ENCODE peak calls at places on chromosomes 5 and 9, in nine cellular contexts. R is right atrium auricular region; V is A673; O is CD8-positive, alpha-beta T cell; L is tibial artery; D is A549; X is heart right ventricle; Z is thyroid gland; E is neural progenitor cell. U is an unnamed sample.

GRCh38 chr5:167934561-167934971 is 356.9 kb upstream of the WWC1 start:
- DNase-seq in R (no peak), V (no peak), O (no peak), L (no peak), D (no peak), X (peak), Z (no peak), E (no peak), U (no peak)

GRCh38 chr5:127290019-127290945 is at the start of gene MEGF10:
- DNase-seq in R (no peak), V (peak), O (no peak), L (no peak), D (no peak), X (peak), Z (peak), E (peak), U (peak)

GRCh38 chr5:113520429-113520828 is 6.9 kb downstream of the YTHDC2 start:
- DNase-seq in R (no peak), V (no peak), O (no peak), L (no peak), D (no peak), X (no peak), Z (no peak), E (no peak), U (peak)

GRCh38 chr5:111472579-111472978 is 39.8 kb downstream of the STARD4 start:
- DNase-seq in R (no peak), V (no peak), O (no peak), L (no peak), D (no peak), X (no peak), Z (no peak), E (no peak), U (no peak)

GRCh38 chr5:41408676-41409443 is 101.5 kb downstream of the PLCXD3 start:
- DNase-seq in R (no peak), V (no peak), O (no peak), L (no peak), D (no peak), X (peak), Z (no peak), E (no peak), U (peak)

GRCh38 chr9:110257097-110257955 is 1.0 kb upstream of the TXN start:
- DNase-seq in R (peak), V (peak), O (no peak), L (no peak), D (no peak), X (peak), Z (peak), E (peak), U (peak)

GRCh38 chr5:125269926-125270325 is 523.5 kb upstream of the ZNF608 start:
- DNase-seq in R (no peak), V (no peak), O (no peak), L (no peak), D (no peak), X (no peak), Z (no peak), E (no peak), U (no peak)

GRCh38 chr5:65926893-65927292 is 518 bp downstream of the ERBIN start:
- DNase-seq in R (no peak), V (peak), O (peak), L (no peak), D (no peak), X (no peak), Z (peak), E (peak), U (peak)

GRCh38 chr9:131410051-131410491 is 16.2 kb downstream of the PRRC2B start:
- DNase-seq in R (no peak), V (no peak), O (no peak), L (no peak), D (no peak), X (no peak), Z (no peak), E (no peak), U (no peak)

GRCh38 chr9:83715221-83715620 is 7.5 kb upstream of the UBQLN1 start:
- DNase-seq in R (no peak), V (no peak), O (no peak), L (no peak), D (no peak), X (no peak), Z (no peak), E (no peak), U (no peak)

GRCh38 chr9:83708515-83709158 is 879 bp upstream of the UBQLN1 start:
- DNase-seq in R (peak), V (peak), O (peak), L (peak), D (peak), X (peak), Z (peak), E (peak), U (peak)

GRCh38 chr9:83715794-83716193 is 8.0 kb upstream of the UBQLN1 start:
- DNase-seq in R (no peak), V (no peak), O (no peak), L (no peak), D (no peak), X (no peak), Z (no peak), E (no peak), U (no peak)

GRCh38 chr9:83714316-83714715 is 6.6 kb upstream of the UBQLN1 start:
- DNase-seq in R (no peak), V (peak), O (no peak), L (no peak), D (no peak), X (no peak), Z (no peak), E (no peak), U (no peak)
- TF ChIP-seq CTCF in R (no peak), V (peak), O (peak), L (peak), D (no peak), X (no peak), Z (no peak), E (peak), U (peak)

DNA sequence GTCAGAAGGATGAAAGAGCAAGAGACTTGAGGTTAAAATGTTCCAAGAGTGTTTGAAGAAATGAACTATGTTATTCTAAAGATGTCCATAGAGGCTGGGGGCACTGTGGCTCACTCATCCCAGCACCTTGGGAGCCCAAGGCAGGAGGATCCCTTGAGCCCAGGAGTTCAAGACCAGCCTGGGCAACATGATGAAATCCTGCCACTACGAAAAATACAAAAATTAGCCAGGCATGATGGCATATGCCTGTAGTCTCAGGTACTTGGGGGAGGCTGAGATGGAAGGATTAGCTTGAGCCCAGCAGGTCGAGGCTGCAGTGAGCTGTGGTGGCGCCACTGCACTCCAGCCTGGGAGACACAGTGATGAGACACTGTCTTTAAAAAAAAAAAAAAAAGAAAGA is 2.7 kb downstream of the AOPEP start:
- DNase-seq in R (no peak), V (no peak), O (no peak), L (no peak), D (peak), X (no peak), Z (no peak), E (no peak), U (no peak)
- TF ChIP-seq CTCF in R (no peak), V (no peak), O (no peak), L (no peak), D (peak), X (no peak), Z (no peak), E (peak), U (no peak)

GRCh38 chr5:96857454-96857853 is 18.8 kb upstream of the ERAP2 start:
- DNase-seq in R (no peak), V (no peak), O (no peak), L (no peak), D (no peak), X (no peak), Z (no peak), E (no peak), U (no peak)
- TF ChIP-seq CTCF in R (no peak), V (no peak), O (no peak), L (no peak), D (no peak), X (no peak), Z (no peak), E (no peak), U (no peak)

GRCh38 chr5:106639488-106639887 is 1031.2 kb downstream of the EFNA5 start:
- DNase-seq in R (no peak), V (no peak), O (no peak), L (no peak), D (peak), X (no peak), Z (no peak), E (no peak), U (no peak)
- TF ChIP-seq CTCF in R (no peak), V (no peak), O (no peak), L (no peak), D (no peak), X (no peak), Z (no peak), E (no peak), U (no peak)

GRCh38 chr5:64506567-64507321 is 929 bp downstream of the RGS7BP start:
- DNase-seq in R (no peak), V (no peak), O (no peak), L (no peak), D (no peak), X (no peak), Z (no peak), E (peak), U (no peak)
- TF ChIP-seq CTCF in R (no peak), V (peak), O (no peak), L (no peak), D (no peak), X (no peak), Z (no peak), E (peak), U (no peak)

DNA sequence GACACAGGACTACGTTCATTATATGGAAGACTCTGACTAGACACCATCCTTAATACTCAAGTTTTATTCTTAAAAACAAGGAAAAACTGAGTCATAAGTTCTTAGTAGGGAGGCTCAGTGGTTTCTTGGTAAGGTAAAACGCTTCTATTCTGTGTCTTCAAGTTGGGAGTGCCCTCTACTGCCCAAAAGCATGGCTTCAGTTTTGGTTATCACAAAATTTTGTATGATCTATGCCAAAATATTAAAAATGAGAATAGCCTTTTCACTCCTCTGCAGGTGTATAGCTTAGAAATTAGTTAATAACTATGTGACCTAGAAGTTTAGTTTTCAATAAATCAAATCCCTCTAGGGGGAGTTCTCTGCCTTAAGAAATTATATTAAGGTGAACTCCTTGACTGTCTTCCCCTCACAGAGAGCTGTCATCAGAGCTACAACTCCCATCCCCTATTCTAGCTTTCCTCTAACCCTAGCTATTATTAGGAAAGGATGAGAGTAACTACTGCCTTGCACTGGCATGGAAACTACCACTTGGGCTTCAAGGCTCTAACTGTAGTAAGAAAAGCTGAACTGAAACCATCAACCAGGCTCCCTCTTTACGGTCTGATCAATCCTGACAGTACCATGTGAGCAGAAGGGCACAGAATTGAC is 189.7 kb downstream of the GNAQ start:
- DNase-seq in R (no peak), V (no peak), O (no peak), L (no peak), D (peak), X (no peak), Z (no peak), E (no peak), U (no peak)
- TF ChIP-seq CTCF in R (peak), V (peak), O (no peak), L (peak), D (peak), X (no peak), Z (peak), E (peak), U (peak)

DNA sequence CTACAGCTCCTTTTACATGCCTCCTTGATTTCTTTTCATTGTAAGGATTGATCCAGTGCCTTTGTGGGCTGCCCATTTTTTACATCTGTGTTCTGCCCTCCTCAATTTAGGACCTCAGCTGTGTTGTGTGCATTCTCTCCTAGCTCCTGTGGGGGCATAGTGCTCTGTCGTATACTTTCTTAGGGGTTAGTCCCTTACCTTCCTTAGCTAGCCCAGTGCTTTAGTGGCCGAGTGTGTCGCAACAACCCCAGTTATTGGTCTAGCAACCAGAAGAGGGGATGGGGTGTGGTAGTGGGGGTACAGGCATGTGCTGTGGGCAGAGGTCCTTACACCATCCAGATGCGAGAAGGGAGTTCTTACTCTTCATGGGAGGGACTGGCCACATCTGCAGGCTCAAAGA is 12.1 kb downstream of the MTRR start:
- DNase-seq in R (no peak), V (no peak), O (no peak), L (no peak), D (no peak), X (no peak), Z (no peak), E (no peak), U (no peak)
- TF ChIP-seq CTCF in R (no peak), V (no peak), O (no peak), L (no peak), D (no peak), X (no peak), Z (no peak), E (no peak), U (no peak)

GRCh38 chr9:38334234-38334633 is 58.3 kb upstream of the ALDH1B1 start:
- DNase-seq in R (no peak), V (no peak), O (no peak), L (no peak), D (peak), X (no peak), Z (no peak), E (peak), U (peak)
- TF ChIP-seq CTCF in R (no peak), V (peak), O (no peak), L (no peak), D (peak), X (no peak), Z (peak), E (peak), U (peak)

DNA sequence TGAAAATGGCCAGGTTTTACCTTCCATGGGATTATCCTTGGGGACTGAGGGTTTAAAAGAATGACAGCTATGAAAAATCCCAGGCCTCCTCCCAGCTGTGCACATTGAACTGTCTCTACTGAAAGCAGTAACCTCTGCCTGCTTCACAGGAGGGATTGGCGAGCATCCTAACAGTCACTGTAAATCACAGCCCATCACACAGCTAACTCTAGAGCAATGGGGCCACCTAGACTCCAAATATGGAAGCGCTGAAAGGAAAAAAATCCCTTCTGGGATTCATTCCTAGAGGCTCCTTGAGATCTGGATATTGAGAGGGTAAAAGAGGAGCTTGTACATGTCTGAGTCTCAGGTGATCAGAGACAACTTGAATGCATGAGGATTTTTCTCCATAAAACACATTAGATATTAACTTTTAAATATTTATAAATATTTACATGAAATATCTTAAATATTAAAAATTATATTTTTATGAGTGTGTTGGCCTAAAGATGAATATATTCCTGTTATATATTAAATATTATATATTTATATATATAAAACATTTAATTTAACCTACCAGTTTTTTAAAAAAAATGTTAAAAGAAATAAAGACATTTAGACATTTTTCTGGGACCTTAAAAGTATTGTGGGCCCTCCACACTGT is 133.8 kb upstream of the SLC24A2 start:
- DNase-seq in R (no peak), V (peak), O (no peak), L (no peak), D (peak), X (no peak), Z (peak), E (peak), U (peak)
- TF ChIP-seq CTCF in R (no peak), V (peak), O (no peak), L (no peak), D (peak), X (no peak), Z (peak), E (peak), U (peak)

DNA sequence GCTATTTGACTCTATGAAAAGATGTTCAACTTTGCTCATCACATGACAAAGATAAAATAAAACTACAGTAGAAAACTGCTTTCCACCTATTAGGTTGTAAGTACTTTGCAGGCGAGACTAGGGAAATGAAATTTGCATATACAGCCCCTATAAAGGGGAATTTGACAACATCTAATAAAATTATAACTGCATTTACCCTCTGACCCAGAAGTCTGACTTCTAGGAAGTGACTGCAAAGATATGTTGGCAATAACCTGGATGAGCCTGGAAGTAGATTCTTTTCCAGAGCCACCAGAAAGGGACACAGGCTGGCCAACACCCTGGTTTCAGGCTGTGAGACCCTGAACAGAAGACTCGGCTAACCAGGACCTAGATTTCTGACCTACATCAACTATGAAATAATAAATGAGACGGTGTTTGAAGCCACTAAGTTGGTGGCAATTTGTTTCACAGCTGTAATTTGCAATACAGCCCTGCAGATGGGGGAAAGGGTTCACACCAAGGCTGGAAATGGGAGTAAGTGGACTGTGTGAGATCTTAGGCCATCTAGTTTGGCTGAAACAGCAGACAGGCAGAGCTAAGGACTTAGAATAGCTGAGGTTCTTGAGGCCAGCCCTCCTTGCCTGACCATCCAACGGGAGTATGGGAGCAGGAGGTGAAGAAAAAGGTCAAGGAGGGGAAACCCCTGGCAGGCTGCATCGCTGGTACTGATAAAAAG is 106.6 kb downstream of the SIL1 start:
- DNase-seq in R (no peak), V (no peak), O (no peak), L (no peak), D (no peak), X (no peak), Z (peak), E (peak), U (peak)
- TF ChIP-seq CTCF in R (peak), V (peak), O (no peak), L (peak), D (no peak), X (no peak), Z (peak), E (peak), U (no peak)

U was measured in MCF 10A.